ENCODE peak calls at places on chromosome 4, in four cellular contexts. W is K562, L is GM12878, Z is H1. Y is an unnamed sample.

GRCh38 chr4:132123870-132124623 is 1025.0 kb upstream of the PCDH10 start:
- DNase-seq in L (peak), W (peak), Z (no peak), Y (no peak)

GRCh38 chr4:7427326-7428260 is 7.1 kb downstream of the PSAPL1 start:
- DNase-seq in W (no peak), Z (no peak), L (no peak), Y (peak)

GRCh38 chr4:4420421-4420820 is 33.5 kb downstream of the NSG1 start:
- DNase-seq in Z (no peak), W (no peak), L (no peak), Y (no peak)

GRCh38 chr4:105197777-105198176 is 51.1 kb downstream of the TET2 start:
- DNase-seq in W (no peak), L (no peak), Z (no peak), Y (no peak)

GRCh38 chr4:84809946-84810345 is 156.5 kb downstream of the WDFY3 start:
- DNase-seq in Z (no peak), L (no peak), W (no peak), Y (no peak)

GRCh38 chr4:76279462-76279861 is 27.1 kb upstream of the STBD1 start:
- DNase-seq in W (no peak), Z (no peak), L (no peak), Y (no peak)

GRCh38 chr4:101346562-101347266 is 612 bp downstream of the PPP3CA start:
- DNase-seq in W (peak), L (no peak), Z (no peak), Y (no peak)

GRCh38 chr4:184150102-184150839 is 67.4 kb downstream of the ENPP6 start:
- DNase-seq in L (no peak), Z (no peak), W (no peak), Y (no peak)

GRCh38 chr4:176778491-176778890 is 14.2 kb downstream of the VEGFC start:
- DNase-seq in L (no peak), W (no peak), Z (no peak), Y (no peak)

GRCh38 chr4:7276538-7276937 is 84.2 kb downstream of the SORCS2 start:
- DNase-seq in W (no peak), Z (no peak), L (no peak), Y (no peak)

GRCh38 chr4:1057403-1057745 is 45.9 kb downstream of the FGFRL1 start:
- DNase-seq in Z (no peak), L (no peak), W (no peak), Y (no peak)

DNA sequence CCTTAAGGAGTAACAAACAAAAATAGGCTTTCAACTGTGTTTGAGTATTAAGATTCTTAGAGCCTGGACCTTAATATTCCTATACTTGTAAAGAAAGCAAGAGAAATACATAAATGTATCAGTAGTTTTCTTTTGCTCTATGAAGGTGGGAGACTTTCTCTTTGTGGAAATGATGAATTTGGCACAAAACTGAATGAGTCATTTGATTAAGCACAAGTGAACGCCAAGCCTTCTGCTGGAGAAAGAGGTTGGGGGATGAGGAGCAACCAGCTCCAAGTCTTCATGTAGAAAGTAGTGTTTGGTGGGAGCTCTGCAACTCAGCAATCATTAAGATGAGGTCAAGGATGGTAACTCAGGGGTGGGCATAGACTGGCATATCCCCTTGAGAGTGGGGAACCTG is 49.6 kb downstream of the MEPE start:
- DNase-seq in Z (no peak), W (no peak), L (no peak), Y (no peak)
- TF ChIP-seq NRF1 in Z (no peak), W (no peak), L (no peak), Y (no peak)

DNA sequence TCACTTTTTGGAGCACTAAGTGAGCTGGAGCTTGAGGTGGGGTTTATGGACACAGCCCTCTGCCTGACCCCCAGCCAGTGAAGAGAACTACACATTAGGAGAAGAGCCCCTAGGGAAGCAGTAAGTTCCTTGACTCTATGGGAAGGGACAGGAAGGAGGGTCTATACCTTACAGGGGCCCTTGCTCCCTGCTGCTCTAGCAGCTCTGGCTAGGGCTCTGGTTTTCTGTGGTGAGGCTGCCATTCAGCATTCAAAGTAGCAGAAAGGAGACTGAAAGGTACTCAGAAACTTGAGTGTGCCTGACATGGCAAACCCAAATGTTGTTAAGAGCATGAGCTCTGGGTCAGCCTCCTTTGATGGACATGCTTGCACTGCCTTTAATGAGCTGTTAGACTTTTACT is 144.0 kb upstream of the KIT start:
- DNase-seq in Z (no peak), W (no peak), L (no peak), Y (no peak)
- H2AFZ ChIP-seq in Z (no peak), W (peak), L (no peak), Y (no peak)

GRCh38 chr4:110514889-110515479 is 39.0 kb downstream of the ENPEP start:
- DNase-seq in Z (no peak), L (no peak), W (peak), Y (peak)
- TF ChIP-seq NRF1 in Z (no peak), L (no peak), W (no peak), Y (no peak)

DNA sequence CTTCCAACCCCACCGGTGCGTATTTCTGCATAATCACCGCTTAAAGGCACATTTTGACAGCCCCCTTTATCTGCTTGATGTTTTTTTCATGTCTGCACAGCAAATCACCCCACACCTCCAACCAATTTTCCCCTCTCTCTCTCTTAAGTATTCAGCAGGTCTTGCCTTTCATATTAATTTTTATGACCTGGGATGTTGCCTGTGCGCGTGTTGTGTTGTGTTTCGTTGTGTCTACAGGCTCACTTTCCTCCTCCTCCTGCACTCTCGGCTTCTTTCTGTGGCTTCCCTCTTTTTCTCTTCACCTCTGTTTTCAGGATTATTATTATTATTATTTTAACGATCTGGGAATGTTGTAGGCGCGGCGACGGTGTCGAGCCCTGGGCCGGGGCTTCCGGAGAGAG is 721 bp downstream of the POU4F2 start:
- DNase-seq in Z (no peak), W (no peak), L (no peak), Y (no peak)
- H2AFZ ChIP-seq in Z (no peak), W (no peak), L (no peak), Y (no peak)

DNA sequence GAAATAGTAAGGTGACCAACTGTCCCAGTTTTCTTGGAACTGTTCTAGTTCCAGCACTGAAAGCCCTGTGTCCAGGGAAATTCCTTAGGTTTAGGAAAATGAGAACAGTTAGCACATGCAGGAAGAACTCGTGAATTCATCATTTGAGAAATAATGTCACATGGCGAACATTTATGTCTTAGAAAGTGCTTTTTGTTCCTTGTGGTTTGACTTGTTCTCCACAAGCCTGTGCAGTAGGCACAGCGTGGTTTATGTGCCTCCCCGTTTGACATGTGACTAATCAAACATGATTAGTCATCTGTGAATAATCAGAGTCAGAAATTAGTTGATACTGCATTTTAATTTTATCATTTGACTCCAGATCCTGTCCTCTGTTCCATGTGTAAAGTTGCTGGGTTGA is 556.0 kb upstream of the CPEB2 start:
- DNase-seq in L (no peak), Z (no peak), W (no peak), Y (no peak)
- TF ChIP-seq NRF1 in L (no peak), Z (no peak), W (no peak), Y (no peak)

Y was measured in SK-N-SH.